ENCODE peak calls at places on chromosome 9, in nine cellular contexts. X is GDM1, A is GM04503, Z is GM04504, D is AG09319, J is SW 1271, V is cerebellum, H is activated gamma-delta T cell, G is NAMALWA. K is an unnamed sample.

GRCh38 chr9:127520941-127521918 is 69.9 kb downstream of the LRSAM1 start:
- DNase-seq in X (no peak), A (no peak), Z (peak), D (no peak), J (peak), V (no peak), H (no peak), G (no peak), K (peak)

GRCh38 chr9:100437860-100438805 is 11.2 kb downstream of the MSANTD3 start:
- DNase-seq in X (peak), A (peak), Z (no peak), D (no peak), J (peak), V (peak), H (no peak), G (peak), K (peak)

GRCh38 chr9:98211260-98211659 is 18.8 kb upstream of the CORO2A start:
- DNase-seq in X (no peak), A (no peak), Z (no peak), D (no peak), J (no peak), V (no peak), H (no peak), G (no peak), K (no peak)

GRCh38 chr9:34576943-34577634 is 12.4 kb downstream of the CNTFR start:
- DNase-seq in X (no peak), A (no peak), Z (no peak), D (no peak), J (no peak), V (no peak), H (no peak), G (no peak), K (no peak)

GRCh38 chr9:34659592-34660253 is 2.7 kb downstream of the CCL27 start:
- DNase-seq in X (no peak), A (no peak), Z (no peak), D (no peak), J (no peak), V (no peak), H (no peak), G (no peak), K (peak)

GRCh38 chr9:34500623-34501267 is 22.0 kb downstream of the ENHO start:
- DNase-seq in X (no peak), A (no peak), Z (no peak), D (no peak), J (no peak), V (peak), H (no peak), G (peak), K (peak)

GRCh38 chr9:4297151-4297794 is 2.6 kb downstream of the GLIS3 start:
- DNase-seq in X (no peak), A (peak), Z (peak), D (no peak), J (peak), V (no peak), H (no peak), G (peak), K (peak)

GRCh38 chr9:129602598-129603415 is 18.1 kb downstream of the C9orf50 start:
- DNase-seq in X (no peak), A (no peak), Z (no peak), D (no peak), J (no peak), V (no peak), H (no peak), G (no peak), K (peak)

GRCh38 chr9:90460220-90460619 is 182.4 kb downstream of the DIRAS2 start:
- DNase-seq in X (no peak), A (no peak), Z (no peak), D (no peak), J (no peak), V (no peak), H (no peak), G (no peak), K (no peak)

GRCh38 chr9:133063500-133064231 is 1.9 kb downstream of the CEL start:
- DNase-seq in X (no peak), A (no peak), Z (no peak), D (no peak), J (no peak), V (peak), H (no peak), G (no peak), K (no peak)

GRCh38 chr9:72665421-72665820 is 144.0 kb downstream of the TMC1 start:
- DNase-seq in X (no peak), A (peak), Z (peak), D (peak), J (no peak), V (no peak), H (no peak), G (no peak), K (no peak)

GRCh38 chr9:35683323-35683722 is 6.4 kb downstream of the TPM2 start:
- DNase-seq in X (no peak), A (no peak), Z (no peak), D (no peak), J (no peak), V (no peak), H (no peak), G (no peak), K (no peak)

GRCh38 chr9:81759680-81760215 is 70.4 kb upstream of the TLE1 start:
- DNase-seq in X (no peak), A (peak), Z (peak), D (peak), J (peak), V (no peak), H (no peak), G (no peak), K (no peak)

GRCh38 chr9:125525846-125526619 is 181.0 kb downstream of the MAPKAP1 start:
- DNase-seq in X (no peak), A (no peak), Z (no peak), D (no peak), J (no peak), V (peak), H (no peak), G (no peak), K (no peak)

GRCh38 chr9:137728444-137729311 is 109.9 kb downstream of the EHMT1 start:
- DNase-seq in X (no peak), A (no peak), Z (no peak), D (no peak), J (no peak), V (no peak), H (no peak), G (no peak), K (no peak)

GRCh38 chr9:36191696-36192095 is 975 bp downstream of the CLTA start:
- DNase-seq in X (no peak), A (no peak), Z (no peak), D (no peak), J (no peak), V (no peak), H (no peak), G (peak), K (no peak)

K was measured in SW480.